ENCODE peak calls at places on chromosomes 1 and 21, in nine cellular contexts. U is breast epithelium, N is NB4, J is A549, Y is spleen, V is body of pancreas, G is transverse colon, W is H1, H is uterus. Z is an unnamed sample.

GRCh38 chr1:230215049-230215448 is 148.0 kb downstream of the GALNT2 start:
- DNase-seq in J (no peak), V (peak; percentile 72), W (no peak), U (no peak), Y (no peak), G (peak; percentile 69), H (peak; percentile 44), N (no peak), Z (peak; percentile 49)

GRCh38 chr1:59108481-59109317 is 188.2 kb upstream of the FGGY start:
- DNase-seq in V (no peak), Y (no peak), J (no peak), G (no peak), U (no peak), H (no peak), W (no peak), N (no peak), Z (no peak)

GRCh38 chr1:115129071-115129640 is 39.9 kb upstream of the TSPAN2 start:
- DNase-seq in U (no peak), Y (no peak), W (no peak), H (no peak), G (no peak), V (no peak), J (no peak), N (no peak), Z (no peak)

GRCh38 chr1:101293461-101294045 is 56.7 kb downstream of the S1PR1 start:
- DNase-seq in Y (no peak), J (no peak), V (no peak), G (no peak), W (no peak), U (no peak), H (no peak), N (peak; percentile 41), Z (no peak)

GRCh38 chr1:204660509-204660908 is 25.0 kb downstream of the LRRN2 start:
- DNase-seq in H (no peak), N (no peak), U (no peak), J (no peak), W (no peak), V (peak; percentile 23), G (no peak), Y (no peak), Z (peak; percentile 8)

GRCh38 chr1:202007703-202008489 is 2.5 kb upstream of the ELF3 start:
- DNase-seq in J (no peak), H (no peak), N (no peak), W (peak; percentile 82), G (peak; percentile 90), Y (peak; percentile 41), V (peak; percentile 84), U (peak; percentile 87), Z (no peak)

GRCh38 chr1:44417351-44418021 is 12.4 kb downstream of the RNF220 start:
- DNase-seq in H (no peak), W (peak; percentile 85), U (no peak), J (no peak), G (no peak), V (peak; percentile 49), Y (peak; percentile 87), N (no peak), Z (no peak)

GRCh38 chr1:153696741-153697140 is 18.3 kb downstream of the NPR1 start:
- DNase-seq in N (no peak), G (no peak), W (no peak), V (no peak), H (no peak), Y (no peak), U (no peak), J (no peak), Z (no peak)

GRCh38 chr21:26835714-26836265 is 9.4 kb downstream of the ADAMTS1 start:
- DNase-seq in J (no peak), W (no peak), Y (no peak), V (no peak), N (no peak), H (no peak), U (no peak), G (no peak), Z (no peak)

GRCh38 chr21:26833460-26833939 is 11.7 kb downstream of the ADAMTS1 start:
- DNase-seq in W (no peak), H (no peak), G (no peak), J (no peak), U (no peak), V (no peak), Y (no peak), N (no peak), Z (no peak)

GRCh38 chr21:26833011-26833410 is 12.2 kb downstream of the ADAMTS1 start:
- DNase-seq in N (no peak), Y (no peak), V (no peak), H (no peak), J (no peak), W (no peak), U (no peak), G (no peak), Z (no peak)

GRCh38 chr21:26835027-26835713 is 10.0 kb downstream of the ADAMTS1 start:
- DNase-seq in G (no peak), J (no peak), U (no peak), Y (no peak), V (no peak), W (no peak), N (no peak), H (no peak), Z (no peak)

DNA sequence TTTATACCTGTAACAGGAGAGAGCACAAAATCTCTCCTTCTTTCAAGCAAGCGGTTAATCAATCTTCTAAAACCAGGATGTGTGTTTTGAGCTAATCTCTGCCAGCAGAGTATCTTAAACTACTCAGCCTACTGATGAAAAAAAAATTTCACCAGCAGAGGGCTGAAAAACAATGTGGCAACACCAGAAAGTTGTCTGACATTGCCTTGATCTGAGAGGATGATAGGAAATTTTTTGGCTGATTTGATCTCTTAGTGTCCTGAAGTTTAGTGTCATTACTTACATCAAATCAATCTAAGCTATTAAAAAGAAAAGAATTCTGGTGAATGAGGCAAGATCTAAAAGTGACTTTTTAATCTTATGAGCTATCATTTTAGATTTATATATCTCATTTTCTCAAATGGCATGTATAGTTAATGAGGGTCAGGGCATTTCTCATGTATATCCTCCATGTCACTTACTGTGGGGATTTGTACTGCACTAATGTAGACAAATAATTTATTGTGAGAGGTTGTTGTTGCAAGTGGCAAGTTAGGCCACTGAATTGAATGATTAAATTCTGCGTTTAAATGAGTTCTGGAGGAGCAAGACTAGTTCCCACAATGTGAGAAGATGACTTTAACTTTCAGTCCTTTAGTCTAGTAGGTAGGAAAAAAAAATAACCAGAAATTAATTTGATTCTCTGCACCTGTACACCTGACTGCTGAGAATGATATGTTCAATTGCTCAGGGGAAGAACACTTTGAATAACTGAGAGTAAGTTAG is 10.8 kb downstream of the ADAMTS1 start:
- DNase-seq in W (no peak), J (no peak), H (no peak), Y (no peak), N (no peak), V (no peak), U (no peak), G (no peak), Z (no peak)
- TF ChIP-seq CTCF in W (peak; percentile 26), J (no peak), H (peak; percentile 26), Y (peak; percentile 18), N (no peak), V (no peak), U (no peak), G (peak; percentile 5), Z (peak; percentile 20)

GRCh38 chr1:143720087-143721023 is 251.4 kb downstream of the FAM72C start:
- DNase-seq in Y (peak; percentile 87), G (peak; percentile 44), V (peak; percentile 40), U (no peak), N (peak; percentile 92), W (peak; percentile 61), H (no peak), J (peak; percentile 35), Z (no peak)
- TF ChIP-seq POLR2A in Y (no peak), G (no peak), V (peak; percentile 9), U (no peak), N (peak; percentile 70), W (no peak), H (no peak), J (no peak), Z (no peak)

GRCh38 chr21:16855164-16855667 is 657.6 kb upstream of the CXADR start:
- DNase-seq in U (no peak), H (no peak), W (no peak), Y (no peak), V (no peak), J (no peak), N (no peak), G (no peak), Z (no peak)

GRCh38 chr21:16851054-16851453 is 661.8 kb upstream of the CXADR start:
- DNase-seq in J (no peak), U (no peak), G (no peak), V (no peak), W (no peak), Y (no peak), N (peak; percentile 2), H (no peak), Z (no peak)
- TF ChIP-seq CTCF in J (no peak), U (no peak), G (peak; percentile 4), V (no peak), W (peak; percentile 35), Y (no peak), N (no peak), H (no peak), Z (no peak)

DNA sequence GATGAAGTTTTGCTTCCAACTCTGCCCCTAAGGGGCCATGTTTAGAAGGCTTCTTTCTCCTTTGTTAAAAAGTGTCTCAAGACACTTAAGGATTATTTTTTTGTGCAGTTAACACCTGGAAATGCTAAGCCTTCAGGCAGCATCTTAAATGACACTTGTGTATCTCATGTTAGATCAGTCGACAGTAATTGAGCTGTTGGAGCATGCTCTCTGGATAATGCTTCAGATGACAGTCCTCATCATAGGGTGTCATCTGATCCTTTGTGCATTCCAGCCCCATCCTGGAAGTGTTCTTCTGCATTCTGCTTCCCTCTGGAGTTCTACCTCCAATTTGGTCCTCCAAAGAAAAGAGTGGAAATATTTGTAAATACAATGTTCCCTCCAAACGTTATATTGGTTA is 136.3 kb downstream of the TLR5 start:
- DNase-seq in J (no peak), G (no peak), N (no peak), H (no peak), U (no peak), Y (no peak), V (no peak), W (no peak), Z (no peak)
- TF ChIP-seq POLR2A in J (no peak), G (no peak), N (no peak), H (no peak), U (no peak), Y (no peak), V (no peak), W (no peak), Z (no peak)

DNA sequence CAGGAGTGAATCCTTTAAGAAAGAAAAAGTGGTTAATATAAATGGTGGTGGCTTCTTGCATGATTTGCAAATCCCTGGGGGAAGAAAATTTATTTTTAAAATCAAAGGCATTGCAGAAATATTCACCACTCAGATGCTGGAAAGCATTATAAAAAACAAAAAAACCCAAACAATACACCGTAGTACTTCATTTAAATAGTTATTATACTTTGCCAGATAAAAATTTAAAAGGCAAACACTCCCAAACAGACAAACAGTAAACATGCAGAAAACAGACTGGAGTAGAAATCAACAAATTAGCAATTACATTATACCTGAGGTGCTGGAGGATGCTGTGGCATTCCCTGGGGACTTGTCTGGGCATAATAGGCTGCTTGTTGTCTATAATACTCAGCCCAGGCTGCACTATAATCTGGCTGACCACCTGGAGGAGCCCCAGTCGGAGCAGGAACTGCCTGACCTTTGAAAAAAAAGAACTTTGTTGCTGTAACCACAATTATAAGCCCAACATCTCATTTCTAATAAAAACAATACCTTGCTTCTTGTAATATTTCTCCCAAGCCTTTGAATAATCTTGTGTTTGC is 29.9 kb downstream of the FUBP1 start:
- DNase-seq in H (no peak), Y (no peak), V (peak; percentile 44), U (no peak), W (no peak), N (peak; percentile 28), G (no peak), J (no peak), Z (no peak)
- TF ChIP-seq CTCF in H (peak; percentile 13), Y (no peak), V (peak; percentile 33), U (no peak), W (no peak), N (no peak), G (peak; percentile 3), J (peak; percentile 10), Z (no peak)

Z was measured in tibial nerve.